ENCODE peak calls at places on chromosomes 2 and 18, in seven cellular contexts. X is activated naive CD8-positive, alpha-beta T cell treated with anti-CD3 and anti-CD28 coated beads, Interleukin-2, amount 10 ng/mL, durations not matched to agents 7 days and 5 days; A is GF-D8; M is IMR-90; H is heart left ventricle; D is activated effector memory CD4-positive, alpha-beta T cell treated with Interleukin-2 at 50 U/mL for 16 hours; Q is COR-L47. V is an unnamed sample.

GRCh38 chr2:172735646-172736418 is at the start of gene RAPGEF4:
- DNase-seq in D (no peak), M (no peak), H (no peak), X (peak), Q (peak), A (no peak), V (no peak)

GRCh38 chr18:40911582-40912254 is 1043.3 kb upstream of the PIK3C3 start:
- DNase-seq in A (no peak), D (no peak), Q (no peak), H (no peak), M (peak), X (no peak), V (peak)

GRCh38 chr2:393711-394696 is 106.1 kb upstream of the ALKAL2 start:
- DNase-seq in Q (peak), M (no peak), A (peak), D (peak), H (no peak), X (peak), V (no peak)

GRCh38 chr2:172106128-172106961 is 3.6 kb upstream of the DLX2 start:
- DNase-seq in Q (no peak), H (no peak), A (no peak), D (no peak), X (peak), M (peak), V (peak)

GRCh38 chr2:55136138-55136541 is 85.9 kb upstream of the RTN4 start:
- DNase-seq in D (no peak), A (no peak), H (no peak), M (no peak), X (no peak), Q (no peak), V (no peak)

GRCh38 chr2:4354678-4355077 is 651.3 kb downstream of the DCDC2C start:
- DNase-seq in A (no peak), D (no peak), M (no peak), Q (no peak), X (no peak), H (no peak), V (no peak)

GRCh38 chr2:241540766-241541561 is 17.6 kb upstream of the BOK start:
- DNase-seq in Q (no peak), M (no peak), X (peak), H (no peak), D (peak), A (no peak), V (peak)

GRCh38 chr2:113124984-113125855 is 2.2 kb upstream of the IL1RN start:
- DNase-seq in A (no peak), M (no peak), X (no peak), Q (no peak), D (no peak), H (no peak), V (peak)

GRCh38 chr2:191218292-191218898 is 26.8 kb upstream of the MYO1B start:
- DNase-seq in A (no peak), D (no peak), X (no peak), M (peak), Q (peak), H (peak), V (peak)

V was measured in amniotic epithelial cell.